ENCODE peak calls at places on chromosomes 1 and 21, in nine cellular contexts. D is stimulated activated CD4-positive, alpha-beta T cell treated with anti-CD3 and anti-CD28 coated beads, Interleukin-15, amount 100 ng/mL, for 1 hour; C is nephron progenitor cell; Q is pons; K is Caco-2; Y is A172; M is GM23338; J is left colon; U is sigmoid colon. G is an unnamed sample.

GRCh38 chr1:195951313-195951712 is 656.9 kb downstream of the KCNT2 start:
- DNase-seq in D (no peak), C (no peak), Q (no peak), K (no peak), Y (no peak), M (no peak), J (no peak), U (no peak), G (no peak)

GRCh38 chr1:230125633-230126528 is 58.8 kb downstream of the GALNT2 start:
- DNase-seq in D (no peak), C (no peak), Q (no peak), K (no peak), Y (peak), M (no peak), J (no peak), U (no peak), G (no peak)

GRCh38 chr1:170518185-170518834 is 13.7 kb upstream of the GORAB start:
- DNase-seq in D (no peak), C (no peak), Q (no peak), K (no peak), Y (no peak), M (no peak), J (no peak), U (no peak), G (no peak)

GRCh38 chr1:30745156-30745833 is 12.3 kb downstream of the LAPTM5 start:
- DNase-seq in D (no peak), C (no peak), Q (no peak), K (peak), Y (no peak), M (no peak), J (no peak), U (no peak), G (no peak)

GRCh38 chr1:152067929-152068328 is 20.9 kb downstream of the TCHHL1 start:
- DNase-seq in D (no peak), C (no peak), Q (no peak), K (no peak), Y (no peak), M (peak), J (no peak), U (no peak), G (no peak)

GRCh38 chr1:170533331-170533730 is 1.4 kb downstream of the GORAB start:
- DNase-seq in D (no peak), C (no peak), Q (no peak), K (no peak), Y (peak), M (no peak), J (no peak), U (no peak), G (no peak)

GRCh38 chr1:64246294-64246917 is 43.0 kb downstream of the UBE2U start:
- DNase-seq in D (no peak), C (no peak), Q (peak), K (no peak), Y (no peak), M (peak), J (no peak), U (no peak), G (peak)

GRCh38 chr1:89149229-89149628 is 23.3 kb upstream of the GBP2 start:
- DNase-seq in D (no peak), C (peak), Q (peak), K (peak), Y (no peak), M (peak), J (peak), U (peak), G (no peak)

GRCh38 chr1:67441183-67441582 is 11.0 kb upstream of the SERBP1 start:
- DNase-seq in D (no peak), C (no peak), Q (peak), K (no peak), Y (no peak), M (no peak), J (peak), U (peak), G (peak)

GRCh38 chr1:156601892-156602291 is 613 bp upstream of the GPATCH4 start:
- DNase-seq in D (no peak), C (no peak), Q (no peak), K (no peak), Y (no peak), M (no peak), J (no peak), U (no peak), G (no peak)

GRCh38 chr1:109290998-109291397 is 8.1 kb upstream of the PSRC1 start:
- DNase-seq in D (no peak), C (no peak), Q (peak), K (no peak), Y (no peak), M (no peak), J (no peak), U (no peak), G (no peak)

GRCh38 chr1:156073110-156073693 is 9.1 kb downstream of the MEX3A start:
- DNase-seq in D (no peak), C (no peak), Q (no peak), K (no peak), Y (no peak), M (no peak), J (no peak), U (no peak), G (no peak)

GRCh38 chr1:231338270-231339128 is at the start of gene SPRTN:
- DNase-seq in D (no peak), C (peak), Q (no peak), K (no peak), Y (peak), M (peak), J (no peak), U (no peak), G (peak)

GRCh38 chr21:39033878-39034589 is 149.2 kb downstream of the PSMG1 start:
- DNase-seq in D (no peak), C (no peak), Q (no peak), K (peak), Y (no peak), M (no peak), J (peak), U (peak), G (no peak)

GRCh38 chr1:231642600-231643332 is 16.2 kb downstream of the DISC1 start:
- DNase-seq in D (no peak), C (no peak), Q (peak), K (no peak), Y (no peak), M (no peak), J (no peak), U (no peak), G (no peak)

GRCh38 chr1:169300854-169301253 is 66.7 kb downstream of the NME7 start:
- DNase-seq in D (no peak), C (no peak), Q (no peak), K (no peak), Y (no peak), M (no peak), J (no peak), U (no peak), G (no peak)

GRCh38 chr1:91736999-91737615 is 148.8 kb downstream of the TGFBR3 start:
- DNase-seq in D (no peak), C (peak), Q (no peak), K (peak), Y (peak), M (peak), J (no peak), U (peak), G (peak)

GRCh38 chr21:46597896-46598343 is 7.0 kb downstream of the S100B start:
- DNase-seq in D (no peak), C (no peak), Q (peak), K (no peak), Y (no peak), M (no peak), J (no peak), U (no peak), G (no peak)

GRCh38 chr1:100034465-100034864 is 64.7 kb downstream of the SLC35A3 start:
- DNase-seq in D (no peak), C (no peak), Q (peak), K (no peak), Y (no peak), M (peak), J (no peak), U (no peak), G (no peak)

GRCh38 chr1:12438349-12438924 is 179.6 kb downstream of the DHRS3 start:
- DNase-seq in D (no peak), C (no peak), Q (no peak), K (no peak), Y (no peak), M (no peak), J (no peak), U (no peak), G (no peak)

GRCh38 chr1:185681034-185681633 is 53.1 kb upstream of the HMCN1 start:
- DNase-seq in D (no peak), C (peak), Q (peak), K (no peak), Y (peak), M (peak), J (no peak), U (no peak), G (no peak)

GRCh38 chr1:214446772-214447556 is 104.4 kb downstream of the PTPN14 start:
- DNase-seq in D (no peak), C (peak), Q (peak), K (peak), Y (peak), M (peak), J (no peak), U (no peak), G (peak)

GRCh38 chr1:42934541-42935312 is 23.9 kb downstream of the SLC2A1 start:
- DNase-seq in D (no peak), C (no peak), Q (peak), K (peak), Y (no peak), M (no peak), J (peak), U (peak), G (no peak)

GRCh38 chr1:19079983-19080472 is 123.6 kb upstream of the IFFO2 start:
- DNase-seq in D (no peak), C (no peak), Q (no peak), K (no peak), Y (no peak), M (no peak), J (no peak), U (no peak), G (no peak)

GRCh38 chr1:203769505-203770343 is 4.7 kb downstream of the LAX1 start:
- DNase-seq in D (no peak), C (peak), Q (peak), K (peak), Y (peak), M (no peak), J (peak), U (peak), G (no peak)

GRCh38 chr1:31765041-31765467 is 914 bp upstream of the ADGRB2 start:
- DNase-seq in D (no peak), C (peak), Q (peak), K (no peak), Y (no peak), M (peak), J (no peak), U (no peak), G (peak)

GRCh38 chr21:32368386-32368785 is 24.4 kb downstream of the URB1 start:
- DNase-seq in D (no peak), C (no peak), Q (no peak), K (no peak), Y (no peak), M (no peak), J (no peak), U (no peak), G (no peak)

GRCh38 chr1:161727343-161727924 is 6.1 kb downstream of the FCRLB start:
- DNase-seq in D (no peak), C (no peak), Q (no peak), K (no peak), Y (peak), M (peak), J (no peak), U (no peak), G (peak)

GRCh38 chr21:41824466-41825207 is 54.5 kb downstream of the PRDM15 start:
- DNase-seq in D (no peak), C (no peak), Q (no peak), K (no peak), Y (no peak), M (no peak), J (no peak), U (no peak), G (no peak)

GRCh38 chr1:29901618-29902017 is 665.3 kb downstream of the PTPRU start:
- DNase-seq in D (no peak), C (peak), Q (no peak), K (no peak), Y (no peak), M (peak), J (no peak), U (no peak), G (no peak)

GRCh38 chr1:5304702-5305101 is 650.3 kb downstream of the AJAP1 start:
- DNase-seq in D (no peak), C (no peak), Q (no peak), K (no peak), Y (no peak), M (no peak), J (no peak), U (no peak), G (no peak)

GRCh38 chr1:157992813-157993178 is 649 bp upstream of the KIRREL1 start:
- DNase-seq in D (no peak), C (no peak), Q (no peak), K (no peak), Y (no peak), M (peak), J (no peak), U (no peak), G (peak)

GRCh38 chr1:235331391-235331790 is 3.0 kb downstream of the GGPS1 start:
- DNase-seq in D (no peak), C (no peak), Q (no peak), K (no peak), Y (no peak), M (no peak), J (no peak), U (no peak), G (no peak)

GRCh38 chr1:202605515-202605914 is 104.7 kb downstream of the SYT2 start:
- DNase-seq in D (no peak), C (no peak), Q (no peak), K (no peak), Y (no peak), M (no peak), J (no peak), U (no peak), G (no peak)

GRCh38 chr1:208159542-208160258 is 84.5 kb downstream of the PLXNA2 start:
- DNase-seq in D (no peak), C (peak), Q (no peak), K (no peak), Y (peak), M (no peak), J (no peak), U (peak), G (no peak)

GRCh38 chr1:195590649-195591048 is 1017.6 kb downstream of the KCNT2 start:
- DNase-seq in D (no peak), C (no peak), Q (no peak), K (no peak), Y (no peak), M (no peak), J (no peak), U (no peak), G (no peak)

GRCh38 chr1:43704838-43705237 is 2.5 kb upstream of the ST3GAL3 start:
- DNase-seq in D (no peak), C (no peak), Q (no peak), K (no peak), Y (no peak), M (peak), J (no peak), U (no peak), G (no peak)

GRCh38 chr1:28176492-28177470 is at the start of gene PTAFR:
- DNase-seq in D (no peak), C (no peak), Q (no peak), K (no peak), Y (no peak), M (peak), J (peak), U (no peak), G (no peak)

GRCh38 chr1:1183221-1183747 is 9.6 kb downstream of the TTLL10 start:
- DNase-seq in D (no peak), C (peak), Q (no peak), K (peak), Y (no peak), M (peak), J (no peak), U (no peak), G (no peak)

GRCh38 chr1:77686784-77687518 is 4.5 kb upstream of the ZZZ3 start:
- DNase-seq in D (no peak), C (no peak), Q (no peak), K (no peak), Y (no peak), M (peak), J (peak), U (no peak), G (no peak)

G was measured in SJSA1.